ENCODE peak calls at places on chromosomes 5 and 9, in six cellular contexts. M, D, X, A, Y and G are unnamed samples. For H3K9me3 and H3K36me3, the result is how much of the 10 kb centered on the place peaks cover.

GRCh38 chr5:174724484-174725260 is at the start of gene MSX2:
- DNase-seq in A (no peak), X (peak), Y (peak), M (peak), D (no peak), G (peak)

GRCh38 chr9:132637351-132637750 is 32.4 kb downstream of the DDX31 start:
- DNase-seq in D (no peak), A (no peak), M (no peak), Y (no peak), X (no peak), G (no peak)

GRCh38 chr5:12272389-12272788 is 368.1 kb upstream of the CTNND2 start:
- DNase-seq in Y (no peak), M (no peak), X (no peak), A (no peak), D (no peak), G (no peak)

GRCh38 chr5:33715646-33716045 is 176.1 kb downstream of the ADAMTS12 start:
- DNase-seq in Y (no peak), A (no peak), D (no peak), M (no peak), X (no peak), G (no peak)

GRCh38 chr9:35517136-35517535 is 27.2 kb downstream of the RUSC2 start:
- DNase-seq in X (no peak), Y (no peak), A (no peak), D (no peak), M (no peak), G (no peak)

GRCh38 chr5:83485842-83486241 is 14.3 kb downstream of the VCAN start:
- DNase-seq in Y (no peak), X (no peak), D (no peak), A (no peak), M (no peak), G (no peak)

GRCh38 chr5:168244838-168245555 is 46.4 kb upstream of the WWC1 start:
- DNase-seq in D (no peak), A (no peak), Y (no peak), M (no peak), X (peak), G (no peak)

GRCh38 chr5:90528704-90529233 is 615 bp downstream of the LYSMD3 start:
- DNase-seq in Y (peak), X (peak), M (no peak), A (no peak), D (peak), G (no peak)

GRCh38 chr5:94782376-94782775 is 163.9 kb downstream of the SLF1 start:
- DNase-seq in X (no peak), Y (no peak), D (no peak), M (no peak), A (no peak), G (no peak)

GRCh38 chr9:14281136-14281795 is 32.7 kb downstream of the NFIB start:
- DNase-seq in M (no peak), D (no peak), X (peak), A (no peak), Y (no peak), G (no peak)

GRCh38 chr9:134332266-134332665 is 6.0 kb downstream of the RXRA start:
- DNase-seq in X (no peak), A (no peak), Y (no peak), M (no peak), D (no peak), G (no peak)

GRCh38 chr5:83720805-83721431 is at the start of gene HAPLN1:
- DNase-seq in A (no peak), Y (no peak), X (no peak), M (no peak), D (no peak), G (no peak)

GRCh38 chr5:176883700-176884570 is 15.2 kb downstream of the HK3 start:
- DNase-seq in A (no peak), X (no peak), D (no peak), Y (no peak), M (no peak), G (no peak)

DNA sequence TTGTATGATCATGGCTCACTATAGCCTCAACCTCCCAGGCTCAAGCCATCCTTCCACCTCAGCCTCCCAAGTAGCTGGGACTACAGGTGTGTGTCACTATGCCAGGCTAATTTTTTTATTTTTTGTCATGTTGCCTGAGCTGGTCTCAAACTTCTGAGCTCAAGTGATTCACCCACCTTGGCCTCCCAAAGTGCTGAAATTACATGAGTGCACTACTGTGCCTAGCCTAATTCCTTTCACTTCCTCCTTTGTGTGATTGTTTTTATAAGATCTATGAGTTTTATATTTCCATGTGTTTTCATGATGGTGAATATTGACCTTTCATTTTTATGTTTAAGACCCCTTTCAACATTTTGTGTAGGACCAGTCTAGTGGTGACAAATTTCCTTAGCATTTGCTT is 55.2 kb upstream of the IL12B start:
- DNase-seq in A (no peak), Y (no peak), X (no peak), M (no peak), D (no peak), G (no peak)
- H3K9me3 ChIP-seq in A (under half), Y (under half), X (under half), M (under half), D (under half), G (under half)

DNA sequence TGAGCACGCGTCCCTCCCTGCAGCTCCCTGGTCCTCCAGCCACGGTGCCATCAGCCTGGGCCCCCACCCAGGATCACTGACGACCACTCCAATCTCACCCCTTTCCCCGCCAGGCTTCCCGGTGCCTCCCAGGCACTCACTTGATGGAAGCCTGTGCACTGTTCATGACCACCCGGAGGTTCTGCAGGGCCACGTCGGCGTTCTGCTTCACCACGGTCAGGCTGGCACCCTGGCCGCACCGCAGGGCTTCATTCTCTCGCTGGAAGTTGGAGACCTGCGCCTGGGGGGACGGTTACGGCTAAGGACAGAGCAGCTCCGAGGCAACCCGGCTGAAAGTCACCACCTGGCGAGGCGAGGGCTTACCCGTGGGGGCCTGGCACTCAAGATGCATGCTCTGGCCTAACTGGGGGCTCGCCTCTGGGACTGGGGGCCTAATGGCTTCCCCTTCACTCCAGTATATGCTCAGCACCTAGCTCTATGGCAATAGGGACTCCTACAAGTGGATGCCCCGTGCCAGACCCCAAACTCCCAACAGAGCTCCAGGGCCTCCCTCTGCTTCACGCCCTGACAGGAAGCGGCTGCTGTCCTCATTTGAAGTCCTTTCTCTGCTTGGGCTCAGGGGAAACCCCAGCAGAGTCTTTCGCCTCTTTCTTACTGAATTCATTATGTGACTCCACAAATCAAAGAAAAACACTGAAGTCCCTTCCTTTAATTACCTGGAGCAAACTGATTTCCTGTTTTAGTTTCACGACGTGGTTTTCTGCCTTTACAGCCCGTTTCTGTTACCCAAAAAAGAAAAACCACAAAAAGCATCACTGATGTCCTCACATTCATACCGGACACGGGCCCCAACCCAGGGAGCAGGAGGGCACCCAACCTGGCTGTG is 4.2 kb upstream of the SNAPC4 start:
- DNase-seq in M (no peak), A (no peak), Y (no peak), D (no peak), X (no peak), G (no peak)
- H3K36me3 ChIP-seq in M (under half), A (under half), Y (under half), D (half or more), X (under half), G (under half)

GRCh38 chr5:55096186-55096585 is 6.3 kb upstream of the GZMA start:
- DNase-seq in X (no peak), D (no peak), Y (no peak), M (no peak), A (no peak), G (no peak)
- H3K9me3 ChIP-seq in X (under half), D (under half), Y (under half), M (under half), A (under half), G (under half)

GRCh38 chr5:154408806-154409205 is 37.0 kb upstream of the SAP30L start:
- DNase-seq in X (no peak), D (no peak), A (no peak), Y (no peak), M (no peak), G (peak)

GRCh38 chr5:154405078-154405792 is 40.6 kb upstream of the SAP30L start:
- DNase-seq in M (peak), Y (peak), X (peak), D (peak), A (peak), G (peak)

GRCh38 chr5:154409230-154409840 is 36.5 kb upstream of the SAP30L start:
- DNase-seq in X (no peak), A (no peak), M (no peak), Y (no peak), D (no peak), G (no peak)

GRCh38 chr5:154406231-154406630 is 39.6 kb upstream of the SAP30L start:
- DNase-seq in D (no peak), X (peak), Y (no peak), A (no peak), M (no peak), G (no peak)

DNA sequence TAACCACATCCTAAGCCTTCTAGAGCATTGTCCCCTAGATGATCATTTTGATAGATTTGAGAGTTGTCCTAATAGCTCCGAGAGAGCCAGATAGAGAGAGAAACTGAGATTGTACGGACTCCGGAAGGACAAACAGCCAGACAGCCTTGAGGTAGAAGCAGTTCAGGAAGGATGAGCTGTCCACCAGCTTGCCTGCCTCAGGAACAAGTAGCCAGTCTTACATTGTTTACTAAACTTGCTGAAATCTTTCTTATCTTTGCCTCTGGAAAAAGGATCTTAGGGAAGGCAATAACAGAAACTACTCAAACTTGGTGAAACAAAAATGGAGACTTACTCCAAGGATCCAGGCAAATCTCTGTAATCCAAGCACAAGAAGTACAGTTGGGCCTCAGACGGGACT is 39.0 kb upstream of the SAP30L start:
- DNase-seq in Y (no peak), M (no peak), D (no peak), A (no peak), X (no peak), G (no peak)
- H3K36me3 ChIP-seq in Y (under half), M (under half), D (under half), A (under half), X (under half), G (under half)

GRCh38 chr5:141260458-141261237 is 15.5 kb downstream of the PCDHB15 start:
- DNase-seq in A (no peak), X (peak), Y (no peak), M (no peak), D (no peak), G (no peak)

GRCh38 chr5:141258948-141259347 is 13.8 kb downstream of the PCDHB15 start:
- DNase-seq in X (no peak), M (no peak), A (no peak), Y (no peak), D (no peak), G (no peak)

GRCh38 chr5:141258464-141258863 is 13.3 kb downstream of the PCDHB15 start:
- DNase-seq in M (no peak), X (no peak), Y (no peak), A (no peak), D (no peak), G (no peak)

DNA sequence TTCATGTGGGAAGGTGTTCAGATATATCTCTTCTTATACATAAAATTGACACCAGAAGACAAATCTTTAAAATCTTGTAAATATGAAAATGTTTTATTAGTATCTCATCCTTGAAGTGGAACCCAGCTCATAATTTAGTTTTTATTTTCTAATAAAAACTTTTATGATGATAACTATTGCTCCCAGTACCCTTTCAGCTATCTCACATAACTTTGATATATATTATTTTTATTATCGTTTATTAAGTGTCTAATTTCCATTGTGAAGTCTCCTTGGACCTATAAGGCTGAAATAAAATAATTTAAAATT is 16.0 kb downstream of the PCDHB15 start:
- DNase-seq in X (no peak), M (no peak), A (no peak), D (no peak), Y (no peak), G (no peak)
- H3K9me3 ChIP-seq in X (under half), M (half or more), A (half or more), D (under half), Y (under half), G (half or more)